ENCODE peak calls at places on chromosomes 7 and 10, in seven cellular contexts. J is mammary epithelial cell, F is left ventricle myocardium inferior, W is AG09319, G is body of pancreas, Y is IMR-90, U is RWPE1. B is an unnamed sample.

GRCh38 chr7:74061840-74062539 is 21.6 kb upstream of the LIMK1 start:
- DNase-seq in J (peak; percentile 84), F (peak; percentile 73), W (peak; percentile 87), G (peak; percentile 96), Y (peak; percentile 91), U (peak; percentile 78), B (peak; percentile 82)

GRCh38 chr7:128801008-128801407 is 9.2 kb downstream of the CCDC136 start:
- DNase-seq in J (no peak), F (no peak), W (no peak), G (no peak), Y (no peak), U (no peak), B (no peak)

GRCh38 chr7:17524746-17525145 is 226.3 kb downstream of the AHR start:
- DNase-seq in J (peak; percentile 44), F (no peak), W (no peak), G (no peak), Y (peak; percentile 65), U (no peak), B (peak; percentile 25)

GRCh38 chr10:102642553-102643345 is 1.5 kb upstream of the TRIM8 start:
- DNase-seq in J (peak; percentile 61), F (peak; percentile 75), W (peak; percentile 63), G (peak; percentile 72), Y (peak; percentile 56), U (peak; percentile 81), B (peak; percentile 82)

GRCh38 chr7:20329389-20330175 is 1.1 kb upstream of the ITGB8 start:
- DNase-seq in J (peak; percentile 94), F (peak; percentile 42), W (no peak), G (peak; percentile 86), Y (peak; percentile 71), U (peak; percentile 68), B (peak; percentile 80)

GRCh38 chr10:109978481-109978880 is 29.3 kb upstream of the ADD3 start:
- DNase-seq in J (peak; percentile 26), F (no peak), W (no peak), G (peak; percentile 56), Y (peak; percentile 57), U (peak; percentile 23), B (peak; percentile 61)

GRCh38 chr7:124101173-124101768 is 68.4 kb upstream of the TMEM229A start:
- DNase-seq in J (no peak), F (no peak), W (no peak), G (peak; percentile 13), Y (peak; percentile 10), U (peak; percentile 5), B (peak; percentile 43)

GRCh38 chr7:157483515-157483914 is 146.7 kb downstream of the DNAJB6 start:
- DNase-seq in J (no peak), F (no peak), W (no peak), G (no peak), Y (no peak), U (no peak), B (no peak)

GRCh38 chr10:103295391-103296044 is 18.6 kb downstream of the INA start:
- DNase-seq in J (peak; percentile 34), F (no peak), W (no peak), G (no peak), Y (peak; percentile 90), U (no peak), B (peak; percentile 41)

GRCh38 chr10:63862860-63863259 is 341.7 kb downstream of the REEP3 start:
- DNase-seq in J (no peak), F (no peak), W (no peak), G (no peak), Y (no peak), U (no peak), B (no peak)

GRCh38 chr10:63866075-63866746 is 345.0 kb downstream of the REEP3 start:
- DNase-seq in J (peak; percentile 25), F (no peak), W (no peak), G (peak; percentile 16), Y (peak; percentile 47), U (peak; percentile 69), B (peak; percentile 55)

GRCh38 chr10:63865210-63865609 is 344.0 kb downstream of the REEP3 start:
- DNase-seq in J (no peak), F (no peak), W (no peak), G (no peak), Y (no peak), U (no peak), B (no peak)

GRCh38 chr10:63866747-63867140 is 345.5 kb downstream of the REEP3 start:
- DNase-seq in J (peak; percentile 16), F (no peak), W (no peak), G (no peak), Y (no peak), U (peak; percentile 38), B (peak; percentile 33)
- TF ChIP-seq CTCF in J (no peak), F (peak; percentile 41), W (peak; percentile 6), G (peak; percentile 12), Y (peak; percentile 29), U (peak; percentile 57), B (peak; percentile 30)

DNA sequence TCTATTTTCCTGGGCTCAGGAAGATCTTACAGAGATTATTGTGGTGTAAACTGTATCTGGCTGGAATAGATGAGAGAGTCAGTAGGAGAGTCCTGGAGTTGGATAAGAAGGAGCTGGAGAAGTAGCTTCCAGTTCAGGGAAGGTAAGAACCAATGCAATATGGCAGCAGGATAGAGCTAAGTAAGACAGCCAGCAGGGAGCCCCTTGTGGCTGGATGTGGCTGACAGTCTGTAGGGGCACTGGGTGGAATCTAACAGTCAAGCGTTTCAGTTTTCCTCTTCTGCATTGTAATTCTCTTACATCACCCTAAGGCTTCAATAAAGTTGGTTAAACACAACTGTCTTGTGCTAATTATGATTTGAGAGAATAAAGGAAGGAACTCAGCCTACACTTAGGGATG is 105.8 kb upstream of the EEPD1 start:
- DNase-seq in J (no peak), F (no peak), W (no peak), G (no peak), Y (no peak), U (no peak), B (no peak)
- TF ChIP-seq CTCF in J (no peak), F (no peak), W (peak; percentile 8), G (no peak), Y (no peak), U (no peak), B (no peak)

DNA sequence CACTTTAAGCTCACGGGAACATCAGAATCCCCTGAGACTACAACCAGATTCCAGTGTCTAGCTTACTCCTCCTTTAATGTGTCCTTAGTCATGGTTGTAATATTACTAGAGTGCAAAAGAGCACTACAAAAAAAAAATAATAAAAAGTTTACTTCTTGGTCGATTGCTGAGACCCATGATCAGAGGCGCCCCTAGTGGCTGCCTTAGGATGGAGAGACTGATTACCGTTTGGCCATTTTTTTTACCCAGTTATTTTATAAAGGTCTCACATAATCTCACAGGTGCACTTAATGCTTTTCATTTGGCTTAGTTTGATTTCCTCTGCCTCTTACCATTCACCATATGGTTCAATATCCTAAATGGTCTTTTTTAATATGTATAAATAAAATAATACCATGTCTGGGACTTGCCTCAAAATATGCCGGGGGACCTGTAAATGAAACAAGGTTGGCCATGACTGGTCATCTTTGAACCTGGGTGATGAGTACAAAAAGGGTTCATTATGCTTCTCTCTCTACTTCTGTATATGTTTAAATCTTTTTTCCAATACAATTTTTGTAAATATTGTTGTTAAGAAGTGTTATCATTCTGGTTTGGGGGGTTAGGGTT is 331.5 kb upstream of the NFE2L3 start:
- DNase-seq in J (no peak), F (no peak), W (no peak), G (no peak), Y (no peak), U (peak; percentile 30), B (peak; percentile 23)
- TF ChIP-seq CTCF in J (peak; percentile 79), F (peak; percentile 24), W (peak; percentile 17), G (peak; percentile 40), Y (peak; percentile 30), U (peak; percentile 40), B (peak; percentile 53)

GRCh38 chr7:138917771-138918170 is 63.4 kb downstream of the KIAA1549 start:
- DNase-seq in J (no peak), F (no peak), W (no peak), G (no peak), Y (no peak), U (no peak), B (no peak)

GRCh38 chr7:138918756-138919155 is 62.4 kb downstream of the KIAA1549 start:
- DNase-seq in J (no peak), F (no peak), W (no peak), G (no peak), Y (no peak), U (no peak), B (no peak)

GRCh38 chr7:138919256-138919655 is 61.9 kb downstream of the KIAA1549 start:
- DNase-seq in J (no peak), F (no peak), W (no peak), G (no peak), Y (peak; percentile 64), U (no peak), B (no peak)

GRCh38 chr7:138918176-138918575 is 63.0 kb downstream of the KIAA1549 start:
- DNase-seq in J (no peak), F (no peak), W (no peak), G (no peak), Y (no peak), U (no peak), B (no peak)

DNA sequence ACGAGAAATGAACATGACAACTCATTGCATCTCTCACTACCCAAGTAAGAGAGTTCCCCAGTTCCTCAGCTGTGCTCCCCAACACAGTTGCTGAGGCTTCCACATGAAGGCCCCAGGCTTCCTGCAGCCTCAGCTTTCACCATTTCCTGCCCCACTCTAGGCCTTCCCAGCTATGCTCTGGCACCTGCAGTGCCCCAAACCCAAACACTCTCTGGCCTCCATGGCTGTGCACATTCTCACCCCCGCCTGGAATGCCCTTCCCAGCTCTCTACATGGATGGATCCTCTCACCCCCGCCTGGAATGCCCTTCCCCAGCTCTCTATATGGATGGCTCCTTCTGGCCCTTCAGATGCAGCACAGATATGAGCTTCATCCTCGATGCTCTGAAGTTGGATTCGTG is 61.3 kb downstream of the KIAA1549 start:
- DNase-seq in J (no peak), F (no peak), W (no peak), G (no peak), Y (no peak), U (no peak), B (no peak)
- TF ChIP-seq CTCF in J (no peak), F (no peak), W (no peak), G (no peak), Y (no peak), U (no peak), B (no peak)

DNA sequence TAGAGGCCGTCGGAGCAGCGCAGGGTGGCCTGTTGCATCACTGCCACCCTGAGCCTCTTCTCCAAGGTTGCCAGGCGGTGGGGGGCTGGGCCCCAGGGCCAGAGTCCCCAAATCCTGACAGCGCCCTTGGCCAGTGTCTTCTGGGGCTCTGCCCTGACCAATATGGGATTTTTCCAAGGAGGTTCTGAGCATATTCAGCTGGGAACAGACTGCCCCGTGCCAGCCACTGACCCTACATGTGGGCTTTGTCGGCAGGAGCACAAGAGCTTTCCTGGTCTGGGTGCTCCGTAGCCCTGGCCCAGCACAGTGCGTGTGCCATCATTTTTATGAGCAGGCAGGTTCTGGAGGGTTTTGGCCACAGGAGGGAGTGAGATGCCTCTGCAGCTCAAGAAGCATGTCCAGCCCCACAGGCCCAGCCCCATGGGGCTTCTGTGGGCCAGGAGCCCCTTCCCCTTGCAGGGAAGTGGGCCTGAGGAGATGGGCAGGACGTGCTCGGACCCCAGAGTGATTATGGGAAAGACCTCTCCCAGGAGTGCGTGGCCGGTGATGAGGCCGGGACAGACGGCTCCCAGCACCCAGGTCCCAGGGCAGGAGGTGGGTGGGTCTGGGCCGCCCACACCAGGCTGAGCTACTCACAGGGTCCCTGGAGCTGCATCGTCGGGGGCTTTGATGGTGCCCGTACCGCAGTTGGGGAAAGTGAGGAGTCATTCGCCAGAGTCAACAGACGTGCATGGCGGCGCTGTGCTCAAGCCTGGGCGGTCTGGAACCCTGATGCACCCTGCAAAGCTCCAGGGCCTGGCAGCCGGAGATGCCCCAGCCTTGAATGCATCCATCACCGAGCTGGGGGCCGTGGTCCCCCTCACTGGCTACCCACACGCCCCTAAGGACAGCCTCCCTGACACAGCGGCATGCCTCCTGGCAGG is 66.6 kb downstream of the PWWP2B start:
- DNase-seq in J (no peak), F (no peak), W (no peak), G (no peak), Y (no peak), U (no peak), B (peak; percentile 28)
- TF ChIP-seq CTCF in J (no peak), F (peak; percentile 59), W (peak; percentile 23), G (no peak), Y (peak; percentile 31), U (no peak), B (no peak)

B was measured in epithelial cell of esophagus.